ENCODE peak calls at places on chromosomes 16 and 17, in ten cellular contexts. K is vagina; D is prostate gland; M is transverse colon; U is body of pancreas; V is CD8-positive, alpha-beta T cell; B is cardiac muscle cell; G is fibroblast of lung; C is CD8-positive, alpha-beta memory T cell; F is mammary epithelial cell. N is an unnamed sample.

GRCh38 chr17:75031972-75032895 is 14.5 kb downstream of the ATP5PD start:
- DNase-seq in G (peak; percentile 85), F (peak; percentile 72), B (peak; percentile 41), K (no peak), M (peak; percentile 74), D (peak; percentile 60), C (peak; percentile 35), V (peak; percentile 59), U (peak; percentile 60), N (peak; percentile 52)

GRCh38 chr16:74749291-74750055 is 25.1 kb downstream of the FA2H start:
- DNase-seq in D (no peak), K (no peak), B (no peak), M (no peak), F (no peak), C (no peak), U (no peak), G (no peak), V (no peak), N (no peak)

GRCh38 chr17:75047398-75048098 is 523 bp downstream of the KCTD2 start:
- DNase-seq in B (peak; percentile 31), M (peak; percentile 51), F (no peak), G (no peak), D (no peak), V (peak; percentile 40), C (peak; percentile 26), U (peak; percentile 27), K (no peak), N (peak; percentile 44)

GRCh38 chr16:47705268-47705667 is 244.1 kb downstream of the PHKB start:
- DNase-seq in V (no peak), G (peak; percentile 24), F (no peak), C (no peak), B (no peak), U (no peak), D (no peak), M (no peak), K (no peak), N (no peak)

GRCh38 chr16:85808926-85809325 is 9.4 kb downstream of the COX4I1 start:
- DNase-seq in M (no peak), K (no peak), V (no peak), G (no peak), D (no peak), F (no peak), U (no peak), C (no peak), B (no peak), N (no peak)

GRCh38 chr17:17041018-17041521 is 1.2 kb upstream of the MPRIP start:
- DNase-seq in U (peak; percentile 83), M (no peak), C (no peak), V (no peak), D (no peak), B (no peak), F (peak; percentile 40), G (no peak), K (no peak), N (no peak)

GRCh38 chr16:25692307-25692706 is 548 bp downstream of the HS3ST4 start:
- DNase-seq in G (no peak), M (no peak), U (peak; percentile 13), K (no peak), D (no peak), V (no peak), F (no peak), C (no peak), B (peak; percentile 48), N (no peak)

GRCh38 chr17:48071654-48072053 is 23.5 kb downstream of the NFE2L1 start:
- DNase-seq in F (no peak), G (no peak), U (no peak), D (no peak), C (no peak), K (no peak), V (no peak), M (no peak), B (no peak), N (no peak)

GRCh38 chr17:61397086-61397842 is 2.4 kb upstream of the TBX2 start:
- DNase-seq in D (no peak), B (peak; percentile 92), F (no peak), M (no peak), K (no peak), C (no peak), U (no peak), G (peak; percentile 90), V (no peak), N (no peak)
- H3K4me3 ChIP-seq in D (peak overlapping the region; percentile 45), B (peak overlapping the region; percentile 63), F (no peak overlapping the region), M (no peak overlapping the region), K (peak overlapping the region; percentile 87), C (no peak overlapping the region), U (no peak overlapping the region), G (peak overlapping the region; percentile 83), V (no peak overlapping the region), N (no peak overlapping the region)

GRCh38 chr17:81049973-81050551 is 15.1 kb downstream of the BAIAP2 start:
- DNase-seq in K (no peak), B (no peak), V (no peak), G (no peak), F (peak; percentile 97), U (peak; percentile 68), M (peak; percentile 82), D (peak; percentile 83), C (no peak), N (no peak)

GRCh38 chr17:81046770-81047359 is 11.9 kb downstream of the BAIAP2 start:
- DNase-seq in V (no peak), G (no peak), M (no peak), U (no peak), C (no peak), D (no peak), B (no peak), K (no peak), F (no peak), N (no peak)

GRCh38 chr17:81050645-81051625 is 16.0 kb downstream of the BAIAP2 start:
- DNase-seq in G (no peak), F (no peak), M (no peak), B (no peak), U (no peak), V (no peak), D (no peak), K (no peak), C (no peak), N (no peak)

GRCh38 chr17:81048827-81049371 is 13.9 kb downstream of the BAIAP2 start:
- DNase-seq in M (no peak), K (no peak), V (no peak), G (no peak), B (no peak), C (no peak), U (no peak), D (no peak), F (no peak), N (no peak)

DNA sequence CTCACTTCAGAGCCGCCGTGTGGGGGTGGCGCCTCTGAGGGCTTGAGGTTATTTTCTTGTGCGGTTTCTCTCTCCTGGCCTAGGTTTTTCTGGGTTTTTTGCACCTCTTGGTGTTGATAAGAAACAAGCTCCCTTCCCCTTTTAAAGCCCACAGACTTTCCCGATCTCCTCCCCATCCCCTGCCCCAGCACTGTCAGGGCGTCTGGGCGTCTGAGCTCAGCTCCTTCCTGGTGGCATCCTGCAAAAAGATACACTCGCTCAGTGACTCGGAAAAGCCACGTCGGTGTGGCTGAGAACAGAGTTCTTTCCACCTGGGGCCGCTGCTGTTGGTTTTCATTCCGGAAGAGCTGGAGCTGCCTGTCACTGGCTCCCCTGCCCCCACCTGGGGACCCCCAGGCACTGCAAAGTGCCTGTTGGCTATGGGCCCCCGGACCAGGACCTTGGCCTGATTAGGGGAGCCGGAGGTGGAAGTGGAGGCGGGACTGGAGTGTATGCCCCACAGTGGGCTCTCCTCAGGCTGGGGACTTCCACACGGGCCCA is 14.5 kb downstream of the BAIAP2 start:
- DNase-seq in C (no peak), G (no peak), M (no peak), B (no peak), K (no peak), D (no peak), U (no peak), V (no peak), F (no peak), N (no peak)
- H3K4me1 ChIP-seq in C (peaks cover 11% of the 10 kb centered on the region), G (peaks cover 11% of the 10 kb centered on the region), M (peaks cover 30% of the 10 kb centered on the region), B (no peaks in the 10 kb centered on the region), K (peaks cover 76% of the 10 kb centered on the region), D (peaks cover 59% of the 10 kb centered on the region), U (peaks cover 20% of the 10 kb centered on the region), V (peaks cover 11% of the 10 kb centered on the region), F (peaks cover 58% of the 10 kb centered on the region), N (no peaks in the 10 kb centered on the region)

GRCh38 chr17:58412910-58413630 is 4.3 kb downstream of the RNF43 start:
- DNase-seq in V (no peak), B (no peak), U (no peak), G (peak; percentile 37), C (no peak), D (no peak), F (peak; percentile 49), K (no peak), M (no peak), N (no peak)

GRCh38 chr17:58410714-58411407 is 6.5 kb downstream of the RNF43 start:
- DNase-seq in V (no peak), K (no peak), M (no peak), U (no peak), D (no peak), C (no peak), F (no peak), G (no peak), B (no peak), N (no peak)

GRCh38 chr17:58413684-58414083 is 3.6 kb downstream of the RNF43 start:
- DNase-seq in B (no peak), D (no peak), C (no peak), G (no peak), F (no peak), U (no peak), M (no peak), V (no peak), K (no peak), N (no peak)

GRCh38 chr17:58411408-58411894 is 5.9 kb downstream of the RNF43 start:
- DNase-seq in V (no peak), M (no peak), C (no peak), U (no peak), D (no peak), G (no peak), B (no peak), K (no peak), F (peak; percentile 59), N (no peak)

DNA sequence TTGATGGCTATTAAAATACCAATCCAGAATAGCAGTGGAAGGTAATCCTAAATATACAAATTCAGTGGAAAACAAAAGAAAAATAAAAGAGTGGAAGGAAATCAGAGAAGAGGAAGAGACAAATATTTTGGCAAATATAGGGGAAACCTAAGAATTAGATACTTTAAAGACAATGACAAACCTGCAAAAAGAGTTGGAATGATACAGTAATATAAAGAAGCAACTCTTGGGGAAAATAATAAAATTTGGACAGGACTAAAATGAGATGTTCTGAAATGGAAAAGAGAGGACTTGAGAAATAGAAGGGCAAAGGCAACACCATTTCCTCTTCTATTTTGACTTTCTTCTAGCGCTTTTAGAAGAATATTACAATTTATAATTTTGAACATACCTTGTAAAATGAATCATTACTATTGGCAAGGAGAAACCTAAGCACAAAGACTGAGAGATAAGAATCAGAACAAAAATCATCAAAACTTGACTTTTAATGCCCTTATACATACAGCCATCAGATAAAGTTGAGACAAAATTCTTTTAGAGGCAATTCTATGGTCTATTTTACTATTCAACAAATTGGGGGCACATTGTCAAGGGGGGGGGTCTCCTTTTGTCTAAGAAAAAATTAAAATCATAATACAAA is 5.2 kb downstream of the RNF43 start:
- DNase-seq in V (no peak), M (no peak), C (no peak), F (no peak), U (no peak), G (no peak), K (no peak), B (no peak), D (no peak), N (no peak)
- H3K27me3 ChIP-seq in V (no peaks in the 10 kb centered on the region), M (no peaks in the 10 kb centered on the region), C (no peaks in the 10 kb centered on the region), F (no peaks in the 10 kb centered on the region), U (no peaks in the 10 kb centered on the region), G (no peaks in the 10 kb centered on the region), K (no peaks in the 10 kb centered on the region), B (no peaks in the 10 kb centered on the region), D (no peaks in the 10 kb centered on the region), N (peaks cover 31% of the 10 kb centered on the region)

GRCh38 chr16:66881964-66882508 is 1.7 kb downstream of the PDP2 start:
- DNase-seq in M (no peak), D (no peak), B (no peak), G (no peak), F (no peak), V (no peak), C (no peak), U (no peak), K (no peak), N (no peak)
- H3K4me3 ChIP-seq in M (no peak overlapping the region), D (no peak overlapping the region), B (no peak overlapping the region), G (peak overlapping the region; percentile 85), F (no peak overlapping the region), V (no peak overlapping the region), C (no peak overlapping the region), U (no peak overlapping the region), K (no peak overlapping the region), N (peak overlapping the region; percentile 88)